ENCODE peak calls at places on chromosomes 12 and 14, in five cellular contexts. O, W, J, V and D are unnamed samples.

GRCh38 chr12:53197011-53197640 is 9.9 kb downstream of the ITGB7 start:
- DNase-seq in O (no peak), W (no peak), J (no peak), V (no peak), D (peak)

GRCh38 chr14:52175982-52176502 is 91.5 kb upstream of the PTGDR start:
- DNase-seq in O (no peak), W (no peak), J (no peak), V (no peak), D (no peak)

GRCh38 chr14:54760866-54761265 is 141.8 kb downstream of the GCH1 start:
- DNase-seq in O (no peak), W (no peak), J (no peak), V (no peak), D (no peak)

GRCh38 chr14:69312608-69313007 is 52.6 kb downstream of the GALNT16 start:
- DNase-seq in O (no peak), W (no peak), J (no peak), V (no peak), D (peak)

GRCh38 chr12:115135800-115136211 is 451.8 kb upstream of the TBX3 start:
- DNase-seq in O (no peak), W (peak), J (peak), V (no peak), D (peak)

GRCh38 chr14:64763801-64764511 is 59.7 kb downstream of the PLEKHG3 start:
- DNase-seq in O (no peak), W (peak), J (peak), V (no peak), D (peak)

GRCh38 chr12:68264864-68265256 is 11.5 kb upstream of the IL22 start:
- DNase-seq in O (no peak), W (no peak), J (no peak), V (no peak), D (no peak)

GRCh38 chr14:69617796-69618195 is 6.4 kb downstream of the SUSD6 start:
- DNase-seq in O (no peak), W (no peak), J (no peak), V (no peak), D (no peak)

GRCh38 chr14:104436047-104436531 is 143.5 kb upstream of the C14orf180 start:
- DNase-seq in O (no peak), W (no peak), J (peak), V (no peak), D (peak)

GRCh38 chr14:22388669-22389625 is 200.1 kb downstream of the DAD1 start:
- DNase-seq in O (no peak), W (no peak), J (no peak), V (peak), D (no peak)

GRCh38 chr14:101991336-101991735 is 27.0 kb downstream of the DYNC1H1 start:
- DNase-seq in O (no peak), W (no peak), J (no peak), V (no peak), D (no peak)

GRCh38 chr12:96210376-96211055 is 16.3 kb downstream of the ELK3 start:
- DNase-seq in O (no peak), W (no peak), J (no peak), V (no peak), D (no peak)

GRCh38 chr12:27436029-27436428 is 10.5 kb upstream of the SMCO2 start:
- DNase-seq in O (no peak), W (no peak), J (no peak), V (no peak), D (no peak)

GRCh38 chr14:89310211-89310610 is 106.8 kb downstream of the FOXN3 start:
- DNase-seq in O (no peak), W (no peak), J (peak), V (no peak), D (no peak)

GRCh38 chr14:89304972-89305703 is 111.9 kb downstream of the FOXN3 start:
- DNase-seq in O (no peak), W (no peak), J (peak), V (no peak), D (no peak)

GRCh38 chr14:89307409-89307808 is 109.6 kb downstream of the FOXN3 start:
- DNase-seq in O (no peak), W (no peak), J (no peak), V (no peak), D (no peak)

GRCh38 chr14:89309670-89310177 is 107.3 kb downstream of the FOXN3 start:
- DNase-seq in O (no peak), W (no peak), J (no peak), V (no peak), D (no peak)

GRCh38 chr14:89308232-89308959 is 108.6 kb downstream of the FOXN3 start:
- DNase-seq in O (no peak), W (no peak), J (peak), V (no peak), D (no peak)
- TF ChIP-seq CTCF in O (no peak), W (no peak), J (no peak), V (no peak), D (no peak)

DNA sequence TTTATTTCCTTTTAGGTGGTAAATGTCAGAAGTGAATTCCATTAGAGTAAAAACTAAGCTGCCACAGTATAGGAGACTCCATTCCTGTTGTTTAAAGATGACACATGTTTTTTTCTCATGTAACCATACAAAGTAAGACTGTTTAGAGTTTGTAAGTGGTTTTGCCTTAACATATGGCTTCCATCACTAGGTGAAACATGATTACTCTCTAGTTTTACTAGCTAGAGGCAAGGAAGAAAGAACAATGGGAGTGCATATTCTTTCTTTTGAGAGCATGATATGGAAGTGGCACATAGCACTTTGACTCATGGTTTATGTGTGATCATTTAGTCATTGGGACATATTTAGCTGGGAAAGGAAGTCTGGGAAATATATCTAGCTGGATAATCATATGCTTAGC is 7.7 kb downstream of the ATF7IP start:
- DNase-seq in O (no peak), W (no peak), J (no peak), V (peak), D (no peak)
- H3K27ac ChIP-seq in O (no peak), W (no peak), J (no peak), V (no peak), D (no peak)

GRCh38 chr12:51848843-51849735 is 571 bp upstream of the FIGNL2 start:
- DNase-seq in O (no peak), W (no peak), J (no peak), V (no peak), D (peak)
- TF ChIP-seq CTCF in O (no peak), W (no peak), J (no peak), V (no peak), D (no peak)

GRCh38 chr12:49897276-49897675 is 6.4 kb downstream of the FAIM2 start:
- DNase-seq in O (no peak), W (no peak), J (peak), V (no peak), D (no peak)

GRCh38 chr12:49893753-49894752 is 9.6 kb downstream of the FAIM2 start:
- DNase-seq in O (no peak), W (peak), J (peak), V (peak), D (no peak)

GRCh38 chr12:49892732-49893317 is 10.9 kb downstream of the FAIM2 start:
- DNase-seq in O (no peak), W (no peak), J (no peak), V (no peak), D (no peak)

GRCh38 chr12:49894754-49895153 is 8.9 kb downstream of the FAIM2 start:
- DNase-seq in O (no peak), W (no peak), J (no peak), V (no peak), D (no peak)

GRCh38 chr12:49895773-49896172 is 7.9 kb downstream of the FAIM2 start:
- DNase-seq in O (no peak), W (no peak), J (no peak), V (no peak), D (peak)
- H3K27ac ChIP-seq in O (peak), W (no peak), J (no peak), V (no peak), D (no peak)

GRCh38 chr12:107125833-107126232 is 32.5 kb upstream of the CRY1 start:
- DNase-seq in O (no peak), W (no peak), J (no peak), V (no peak), D (no peak)

GRCh38 chr12:107129315-107129930 is 36.1 kb upstream of the CRY1 start:
- DNase-seq in O (no peak), W (no peak), J (no peak), V (no peak), D (no peak)

GRCh38 chr12:107130830-107131760 is 37.7 kb upstream of the CRY1 start:
- DNase-seq in O (no peak), W (no peak), J (no peak), V (no peak), D (no peak)

GRCh38 chr12:107127482-107128185 is 34.3 kb upstream of the CRY1 start:
- DNase-seq in O (no peak), W (no peak), J (no peak), V (no peak), D (no peak)

DNA sequence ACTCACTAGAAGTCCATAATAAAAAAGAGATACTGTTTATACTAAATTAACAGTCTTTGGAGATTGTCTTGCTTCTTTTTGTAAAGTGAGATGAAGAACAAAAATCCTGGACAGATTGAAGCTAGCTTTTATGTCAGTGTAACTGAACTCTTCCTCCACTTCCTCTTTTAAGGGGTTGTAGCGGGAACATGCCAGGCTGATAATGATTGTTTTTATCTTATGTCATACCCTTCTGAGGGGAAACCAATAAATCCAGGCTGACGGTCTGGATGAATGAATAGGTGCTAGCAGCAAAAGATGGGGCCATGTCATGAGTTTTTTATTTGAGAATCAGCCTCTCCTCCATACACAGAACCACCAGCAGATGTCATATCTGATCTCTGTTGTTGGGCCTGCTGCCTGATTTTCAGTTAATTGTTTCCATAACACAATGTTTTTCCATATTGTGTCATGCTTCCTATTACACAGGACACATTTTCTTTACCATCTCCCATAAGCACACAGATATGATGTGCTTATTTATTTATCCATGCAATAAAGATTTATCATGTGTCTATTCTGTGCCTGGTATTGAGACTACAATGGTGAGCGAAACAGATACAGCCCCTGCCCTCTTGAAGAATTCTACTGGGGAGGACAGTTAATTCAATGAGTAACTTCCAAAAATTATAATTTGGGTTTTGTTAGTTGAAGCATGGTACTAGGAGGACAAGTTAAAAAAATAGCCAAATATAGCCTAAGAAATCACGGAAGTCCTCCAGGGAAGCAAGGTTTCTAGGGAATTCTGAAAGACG is 33.5 kb upstream of the CRY1 start:
- DNase-seq in O (no peak), W (peak), J (no peak), V (peak), D (no peak)
- TF ChIP-seq CTCF in O (no peak), W (peak), J (no peak), V (peak), D (no peak)